ENCODE peak calls at places on chromosomes 16 and 17, in eight cellular contexts. T, H, X, A, G, F, B and R are unnamed samples.

GRCh38 chr17:5097101-5097834 is 14.4 kb downstream of the ZNF232 start:
- DNase-seq in H (no peak), A (no peak), B (peak), G (peak), X (peak), T (no peak), F (peak), R (no peak)

GRCh38 chr16:72986011-72986410 is 61.9 kb downstream of the ZFHX3 start:
- DNase-seq in X (no peak), F (peak), G (peak), A (no peak), H (no peak), B (no peak), T (no peak), R (no peak)

GRCh38 chr17:44492706-44493272 is 10.4 kb downstream of the GPATCH8 start:
- DNase-seq in G (no peak), H (no peak), A (no peak), T (no peak), F (no peak), X (no peak), B (no peak), R (no peak)

GRCh38 chr16:54136276-54136625 is 150.3 kb downstream of the IRX3 start:
- DNase-seq in F (no peak), G (no peak), H (no peak), B (no peak), T (no peak), X (peak), A (no peak), R (no peak)

GRCh38 chr16:75025766-75026165 is 26.9 kb downstream of the ZNRF1 start:
- DNase-seq in T (no peak), H (no peak), A (no peak), G (no peak), X (no peak), F (no peak), B (no peak), R (no peak)

GRCh38 chr17:64507418-64507766 is 615 bp downstream of the CEP95 start:
- DNase-seq in G (no peak), B (no peak), H (no peak), A (peak), T (no peak), X (peak), F (no peak), R (no peak)

GRCh38 chr16:3235856-3236669 is 1.1 kb upstream of the ZNF200 start:
- DNase-seq in G (peak), T (no peak), B (peak), A (no peak), H (no peak), X (no peak), F (peak), R (no peak)

GRCh38 chr16:27841061-27841801 is 222.3 kb downstream of the GSG1L start:
- DNase-seq in B (no peak), T (no peak), G (no peak), X (no peak), H (no peak), F (no peak), A (no peak), R (no peak)

GRCh38 chr17:57553991-57554825 is 190.9 kb downstream of the CCDC182 start:
- DNase-seq in H (no peak), X (peak), T (no peak), G (no peak), A (no peak), B (no peak), F (peak), R (no peak)

GRCh38 chr17:43170140-43170765 is 761 bp upstream of the NBR1 start:
- DNase-seq in F (peak), G (peak), A (peak), B (peak), X (peak), H (peak), T (peak), R (peak)

GRCh38 chr17:81254955-81255717 is 16.0 kb downstream of the NDUFAF8 start:
- DNase-seq in H (no peak), T (no peak), X (peak), A (peak), B (peak), F (peak), G (peak), R (no peak)

GRCh38 chr16:75250089-75250808 is 1.2 kb downstream of the BCAR1 start:
- DNase-seq in B (peak), F (no peak), G (no peak), T (no peak), A (no peak), H (no peak), X (no peak), R (no peak)

GRCh38 chr16:88706965-88707871 is 915 bp downstream of the CTU2 start:
- DNase-seq in B (no peak), F (no peak), H (no peak), X (peak), T (no peak), G (no peak), A (no peak), R (no peak)

GRCh38 chr17:68576137-68576536 is 25.0 kb downstream of the FAM20A start:
- DNase-seq in G (no peak), T (no peak), X (no peak), F (no peak), A (no peak), B (no peak), H (no peak), R (no peak)

GRCh38 chr16:68722119-68723024 is 14.7 kb upstream of the CDH1 start:
- DNase-seq in X (no peak), B (no peak), T (no peak), A (no peak), F (no peak), H (no peak), G (no peak), R (no peak)

GRCh38 chr16:87550510-87550961 is 51.8 kb upstream of the JPH3 start:
- DNase-seq in T (no peak), B (peak), A (no peak), G (peak), H (no peak), X (peak), F (no peak), R (peak)

GRCh38 chr16:84366208-84366607 is 2.1 kb upstream of the ATP2C2 start:
- DNase-seq in T (no peak), F (no peak), B (no peak), G (no peak), A (no peak), H (no peak), X (no peak), R (no peak)

GRCh38 chr16:87318158-87318644 is 1.0 kb upstream of the C16orf95 start:
- DNase-seq in B (no peak), X (no peak), G (no peak), A (no peak), T (no peak), H (no peak), F (no peak), R (no peak)

GRCh38 chr16:53089434-53090270 is 34.9 kb downstream of the CHD9 start:
- DNase-seq in H (no peak), F (no peak), G (peak), X (no peak), A (peak), T (no peak), B (no peak), R (no peak)

GRCh38 chr16:22240023-22240697 is 34.1 kb downstream of the EEF2K start:
- DNase-seq in X (no peak), F (no peak), B (no peak), A (peak), G (no peak), H (no peak), T (no peak), R (no peak)

GRCh38 chr16:67948015-67948414 is 4.1 kb upstream of the LCAT start:
- DNase-seq in F (no peak), X (no peak), A (no peak), G (no peak), B (no peak), T (no peak), H (peak), R (no peak)

GRCh38 chr16:12089492-12090161 is 113.1 kb downstream of the SNX29 start:
- DNase-seq in G (no peak), X (no peak), T (no peak), F (no peak), B (peak), H (no peak), A (peak), R (no peak)

GRCh38 chr17:80907281-80907680 is 84.4 kb upstream of the CHMP6 start:
- DNase-seq in G (no peak), X (no peak), A (no peak), B (no peak), T (no peak), H (no peak), F (no peak), R (no peak)

GRCh38 chr16:89920723-89921122 is 2.1 kb downstream of the MC1R start:
- DNase-seq in G (no peak), F (no peak), T (no peak), B (no peak), X (no peak), A (peak), H (no peak), R (no peak)

GRCh38 chr17:55577687-55578086 is 66.4 kb upstream of the SMIM36 start:
- DNase-seq in B (no peak), F (no peak), H (no peak), G (peak), A (no peak), T (no peak), X (no peak), R (peak)
- H3K4me3 ChIP-seq in B (peak), F (peak), H (no peak), G (peak), A (peak), T (no peak), X (no peak), R (peak)

GRCh38 chr16:4328580-4329353 is 12.9 kb downstream of the GLIS2 start:
- DNase-seq in B (no peak), G (peak), H (no peak), T (no peak), F (no peak), A (no peak), X (no peak), R (no peak)
- H3K4me3 ChIP-seq in B (peak), G (peak), H (no peak), T (no peak), F (peak), A (peak), X (no peak), R (no peak)

DNA sequence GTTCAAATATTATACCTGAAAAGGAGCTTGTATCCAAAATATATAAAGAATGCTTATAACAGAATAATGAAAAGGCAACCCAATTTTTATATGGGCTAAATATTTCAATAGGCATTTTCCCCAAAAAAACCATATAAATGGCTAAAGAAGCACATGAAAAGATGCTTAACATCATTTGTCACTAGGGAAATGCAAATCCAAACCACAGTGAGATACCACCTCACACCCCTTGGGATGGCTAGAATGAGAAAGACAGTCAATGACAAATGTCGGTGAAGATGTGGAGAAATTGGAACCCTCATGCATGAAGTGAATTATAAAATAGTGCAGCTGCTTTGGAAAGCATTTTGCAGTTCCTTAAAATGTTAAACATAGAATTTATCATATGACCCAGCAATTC is 3.1 kb downstream of the TNFRSF13B start:
- DNase-seq in T (no peak), B (no peak), H (no peak), F (no peak), A (no peak), G (no peak), X (no peak), R (no peak)
- H3K4me3 ChIP-seq in T (no peak), B (no peak), H (no peak), F (no peak), A (no peak), G (no peak), X (no peak), R (peak)

GRCh38 chr17:21397341-21398050 is 21.3 kb downstream of the KCNJ12 start:
- DNase-seq in T (no peak), X (no peak), F (no peak), A (peak), H (no peak), G (no peak), B (no peak), R (no peak)

GRCh38 chr17:21396237-21396636 is 20.1 kb downstream of the KCNJ12 start:
- DNase-seq in H (no peak), A (no peak), T (no peak), G (no peak), F (no peak), B (no peak), X (no peak), R (no peak)

GRCh38 chr17:21395764-21396163 is 19.6 kb downstream of the KCNJ12 start:
- DNase-seq in B (no peak), A (no peak), X (no peak), H (no peak), F (no peak), G (no peak), T (no peak), R (no peak)

GRCh38 chr17:21399476-21400203 is 23.5 kb downstream of the KCNJ12 start:
- DNase-seq in B (no peak), A (no peak), X (no peak), T (no peak), F (no peak), G (no peak), H (no peak), R (no peak)

GRCh38 chr17:21400816-21401593 is 24.8 kb downstream of the KCNJ12 start:
- DNase-seq in B (no peak), G (no peak), A (no peak), X (no peak), T (no peak), F (no peak), H (no peak), R (no peak)
- H3K4me3 ChIP-seq in B (no peak), G (no peak), A (no peak), X (no peak), T (no peak), F (no peak), H (no peak), R (no peak)

GRCh38 chr17:40564195-40564882 is 933 bp downstream of the CCR7 start:
- DNase-seq in X (no peak), T (no peak), A (no peak), F (no peak), H (no peak), B (peak), G (no peak), R (no peak)

GRCh38 chr17:40564883-40565744 is at the start of gene CCR7:
- DNase-seq in A (no peak), G (no peak), X (no peak), F (no peak), B (peak), T (no peak), H (no peak), R (peak)

GRCh38 chr17:40562841-40563370 is 2.4 kb downstream of the CCR7 start:
- DNase-seq in F (no peak), B (no peak), H (no peak), A (no peak), T (no peak), X (no peak), G (no peak), R (no peak)

GRCh38 chr17:40561871-40562611 is 3.2 kb downstream of the CCR7 start:
- DNase-seq in B (peak), F (no peak), T (no peak), H (no peak), A (no peak), G (no peak), X (no peak), R (peak)

GRCh38 chr17:40563371-40564052 is 1.8 kb downstream of the CCR7 start:
- DNase-seq in H (no peak), T (no peak), X (no peak), F (no peak), G (no peak), B (peak), A (no peak), R (no peak)
- H3K4me3 ChIP-seq in H (no peak), T (no peak), X (no peak), F (no peak), G (no peak), B (no peak), A (no peak), R (peak)

GRCh38 chr17:40182606-40183005 is 5.3 kb downstream of the RAPGEFL1 start:
- DNase-seq in X (no peak), T (no peak), F (no peak), H (no peak), A (no peak), B (no peak), G (no peak), R (no peak)

GRCh38 chr17:40179923-40180659 is 2.8 kb downstream of the RAPGEFL1 start:
- DNase-seq in G (no peak), H (no peak), T (no peak), B (no peak), F (no peak), X (no peak), A (peak), R (no peak)

GRCh38 chr17:40178660-40179059 is 1.4 kb downstream of the RAPGEFL1 start:
- DNase-seq in X (no peak), G (no peak), A (no peak), B (no peak), H (no peak), F (no peak), T (no peak), R (no peak)

GRCh38 chr17:40181205-40181604 is 3.9 kb downstream of the RAPGEFL1 start:
- DNase-seq in H (no peak), T (no peak), A (no peak), G (no peak), B (no peak), F (no peak), X (no peak), R (no peak)

DNA sequence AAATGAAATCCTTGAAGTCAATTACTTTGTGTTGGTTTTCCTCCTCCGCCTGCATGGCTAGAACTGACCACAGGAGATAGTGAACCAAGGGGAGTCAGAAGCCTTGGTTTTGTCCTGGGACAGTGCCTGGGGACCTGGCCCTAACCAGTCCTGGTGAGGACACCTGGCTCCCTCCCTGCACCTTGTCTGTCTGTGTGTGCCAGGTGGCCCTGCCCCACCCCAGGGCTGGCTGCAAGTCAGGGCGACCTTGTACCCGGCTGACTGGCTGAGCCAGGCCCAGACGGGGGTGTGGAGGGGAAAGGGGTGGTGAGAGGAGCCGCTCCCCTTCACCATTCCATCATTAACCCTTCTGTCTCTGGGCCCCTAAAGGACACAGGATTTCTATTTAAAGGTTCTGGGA is 3.4 kb downstream of the RAPGEFL1 start:
- DNase-seq in G (no peak), F (no peak), A (no peak), H (no peak), T (no peak), X (no peak), B (peak), R (no peak)
- H3K4me3 ChIP-seq in G (no peak), F (no peak), A (no peak), H (no peak), T (peak), X (no peak), B (no peak), R (no peak)

DNA sequence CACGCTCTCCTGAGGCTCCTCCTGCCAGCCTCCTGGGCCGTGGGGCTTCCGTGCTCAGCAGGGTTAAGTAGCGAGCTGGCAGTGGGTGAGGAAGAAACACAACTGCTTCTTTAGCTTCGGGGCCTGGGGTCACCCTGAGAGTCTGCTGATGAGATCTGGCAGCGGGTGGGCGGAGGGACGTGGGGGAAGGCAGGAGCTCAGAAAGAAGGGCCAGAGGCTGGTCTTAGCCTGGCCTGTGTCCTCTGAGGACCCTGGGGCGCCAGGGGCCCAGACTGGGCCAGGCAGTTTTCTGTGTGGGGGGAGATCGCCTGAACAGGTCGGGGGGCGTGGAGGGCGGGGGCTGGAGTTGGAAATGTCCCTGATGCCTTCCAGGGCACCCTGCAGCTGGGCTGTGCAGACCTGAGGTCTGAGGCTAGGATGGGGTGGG is 97.8 kb upstream of the GSE1 start:
- DNase-seq in T (no peak), F (no peak), G (no peak), B (no peak), A (no peak), X (no peak), H (no peak), R (no peak)
- H3K4me3 ChIP-seq in T (no peak), F (no peak), G (no peak), B (no peak), A (peak), X (no peak), H (no peak), R (no peak)

GRCh38 chr17:66172706-66173223 is 19.2 kb downstream of the CEP112 start:
- DNase-seq in G (no peak), B (no peak), H (no peak), T (no peak), F (no peak), A (no peak), X (no peak), R (no peak)

GRCh38 chr17:66169839-66170238 is 22.1 kb downstream of the CEP112 start:
- DNase-seq in F (no peak), X (no peak), H (no peak), G (no peak), A (peak), T (no peak), B (no peak), R (no peak)

GRCh38 chr17:66171692-66172091 is 20.2 kb downstream of the CEP112 start:
- DNase-seq in T (no peak), B (no peak), G (no peak), X (no peak), A (no peak), H (no peak), F (no peak), R (no peak)

GRCh38 chr17:66172144-66172543 is 19.8 kb downstream of the CEP112 start:
- DNase-seq in F (no peak), G (no peak), H (no peak), T (no peak), X (no peak), B (no peak), A (no peak), R (no peak)

GRCh38 chr17:66171172-66171571 is 20.8 kb downstream of the CEP112 start:
- DNase-seq in T (no peak), B (no peak), G (no peak), A (no peak), X (no peak), H (no peak), F (no peak), R (no peak)
- H3K4me3 ChIP-seq in T (no peak), B (no peak), G (no peak), A (no peak), X (no peak), H (no peak), F (no peak), R (no peak)